ENCODE peak calls at places on chromosomes 1 and 21, in four cellular contexts. V is BE2C, I is KBM-7, J is glutamatergic neuron. Y is an unnamed sample.

GRCh38 chr1:226809785-226810571 is 60.4 kb upstream of the PSEN2 start:
- DNase-seq in V (no peak), I (no peak), J (no peak), Y (no peak)

GRCh38 chr1:82124987-82125638 is 324.4 kb downstream of the ADGRL2 start:
- DNase-seq in V (no peak), I (no peak), J (no peak), Y (no peak)

GRCh38 chr1:19088717-19089442 is 121.2 kb downstream of the UBR4 start:
- DNase-seq in V (no peak), I (no peak), J (no peak), Y (no peak)

GRCh38 chr1:87243573-87243972 is 85.1 kb upstream of the LMO4 start:
- DNase-seq in V (no peak), I (no peak), J (no peak), Y (no peak)

GRCh38 chr1:2540816-2541492 is 10.9 kb upstream of the HES5 start:
- DNase-seq in V (no peak), I (no peak), J (peak), Y (no peak)

GRCh38 chr1:21308330-21308729 is 18.1 kb upstream of the ECE1 start:
- DNase-seq in V (peak), I (no peak), J (no peak), Y (no peak)

GRCh38 chr1:145927073-145927886 is at the start of gene RBM8A:
- DNase-seq in V (peak), I (peak), J (peak), Y (peak)

GRCh38 chr21:44790401-44790800 is 11.2 kb downstream of the UBE2G2 start:
- DNase-seq in V (no peak), I (no peak), J (no peak), Y (no peak)

GRCh38 chr1:227895828-227896685 is 51.7 kb downstream of the WNT9A start:
- DNase-seq in V (peak), I (no peak), J (peak), Y (no peak)

GRCh38 chr1:7633521-7634245 is 137.4 kb upstream of the VAMP3 start:
- DNase-seq in V (no peak), I (no peak), J (no peak), Y (no peak)

GRCh38 chr1:157377216-157377821 is 175.0 kb downstream of the FCRL5 start:
- DNase-seq in V (peak), I (peak), J (peak), Y (peak)

GRCh38 chr1:158506369-158506987 is 34.5 kb downstream of the OR10R2 start:
- DNase-seq in V (peak), I (peak), J (peak), Y (peak)

GRCh38 chr1:98126740-98127139 is 205.9 kb upstream of the DPYD start:
- DNase-seq in V (no peak), I (no peak), J (no peak), Y (no peak)

Y was measured in AML-193.